ENCODE peak calls at places on chromosomes 12 and 14, in seven cellular contexts. One of them, this sample, is unnamed.

GRCh38 chr14:75234173-75234855 is 44.3 kb upstream of the FOS start:
- DNase-seq in fibroblast of lung: peak; percentile 96
- DNase-seq in tibial artery: peak; percentile 81
- DNase-seq in Peyer's patch: peak; percentile 88
- DNase-seq in heart left ventricle: peak; percentile 70
- DNase-seq in right lobe of liver: peak; percentile 71
- DNase-seq in CD4-positive, CD25-positive, alpha-beta regulatory T cell: no peak
- DNase-seq in this sample: peak; percentile 48

GRCh38 chr12:109609256-109609821 is 35.7 kb downstream of the MVK start:
- DNase-seq in CD4-positive, CD25-positive, alpha-beta regulatory T cell: no peak
- DNase-seq in Peyer's patch: no peak
- DNase-seq in right lobe of liver: no peak
- DNase-seq in fibroblast of lung: no peak
- DNase-seq in heart left ventricle: no peak
- DNase-seq in tibial artery: no peak
- DNase-seq in this sample: no peak

GRCh38 chr12:127393896-127394295 is 873.1 kb upstream of the TMEM132C start:
- DNase-seq in Peyer's patch: no peak
- DNase-seq in tibial artery: no peak
- DNase-seq in heart left ventricle: no peak
- DNase-seq in right lobe of liver: no peak
- DNase-seq in CD4-positive, CD25-positive, alpha-beta regulatory T cell: no peak
- DNase-seq in fibroblast of lung: peak; percentile 91
- DNase-seq in this sample: no peak

GRCh38 chr12:6939187-6939540 is 4.5 kb upstream of the RNU7-1 start:
- DNase-seq in tibial artery: no peak
- DNase-seq in fibroblast of lung: no peak
- DNase-seq in CD4-positive, CD25-positive, alpha-beta regulatory T cell: no peak
- DNase-seq in heart left ventricle: no peak
- DNase-seq in right lobe of liver: no peak
- DNase-seq in Peyer's patch: no peak
- DNase-seq in this sample: no peak

GRCh38 chr14:38616959-38617358 is 361.1 kb upstream of the CLEC14A start:
- DNase-seq in Peyer's patch: no peak
- DNase-seq in CD4-positive, CD25-positive, alpha-beta regulatory T cell: no peak
- DNase-seq in tibial artery: no peak
- DNase-seq in heart left ventricle: no peak
- DNase-seq in fibroblast of lung: no peak
- DNase-seq in right lobe of liver: no peak
- DNase-seq in this sample: no peak

GRCh38 chr14:99966912-99967311 is 98.3 kb upstream of the EVL start:
- DNase-seq in CD4-positive, CD25-positive, alpha-beta regulatory T cell: no peak
- DNase-seq in right lobe of liver: no peak
- DNase-seq in heart left ventricle: no peak
- DNase-seq in tibial artery: no peak
- DNase-seq in fibroblast of lung: no peak
- DNase-seq in Peyer's patch: no peak
- DNase-seq in this sample: no peak

GRCh38 chr12:19970116-19970515 is 398.2 kb upstream of the PDE3A start:
- DNase-seq in fibroblast of lung: peak; percentile 96
- DNase-seq in tibial artery: no peak
- DNase-seq in right lobe of liver: no peak
- DNase-seq in CD4-positive, CD25-positive, alpha-beta regulatory T cell: no peak
- DNase-seq in Peyer's patch: no peak
- DNase-seq in heart left ventricle: no peak
- DNase-seq in this sample: no peak

GRCh38 chr12:107558141-107558815 is 127.3 kb upstream of the PWP1 start:
- DNase-seq in Peyer's patch: no peak
- DNase-seq in right lobe of liver: no peak
- DNase-seq in tibial artery: no peak
- DNase-seq in heart left ventricle: no peak
- DNase-seq in CD4-positive, CD25-positive, alpha-beta regulatory T cell: no peak
- DNase-seq in fibroblast of lung: no peak
- DNase-seq in this sample: no peak

GRCh38 chr14:49303952-49304516 is 282.1 kb downstream of the RPS29 start:
- DNase-seq in heart left ventricle: no peak
- DNase-seq in tibial artery: no peak
- DNase-seq in fibroblast of lung: peak; percentile 42
- DNase-seq in CD4-positive, CD25-positive, alpha-beta regulatory T cell: peak; percentile 3
- DNase-seq in right lobe of liver: no peak
- DNase-seq in Peyer's patch: no peak
- DNase-seq in this sample: peak; percentile 22

GRCh38 chr14:54730156-54730961 is 163.4 kb downstream of the SAMD4A start:
- DNase-seq in fibroblast of lung: peak; percentile 72
- DNase-seq in tibial artery: no peak
- DNase-seq in CD4-positive, CD25-positive, alpha-beta regulatory T cell: peak; percentile 76
- DNase-seq in right lobe of liver: no peak
- DNase-seq in Peyer's patch: peak; percentile 68
- DNase-seq in heart left ventricle: no peak
- DNase-seq in this sample: no peak

GRCh38 chr12:8475508-8475907 is 19.7 kb downstream of the CLEC6A start:
- DNase-seq in fibroblast of lung: no peak
- DNase-seq in CD4-positive, CD25-positive, alpha-beta regulatory T cell: no peak
- DNase-seq in heart left ventricle: no peak
- DNase-seq in right lobe of liver: no peak
- DNase-seq in tibial artery: no peak
- DNase-seq in Peyer's patch: no peak
- DNase-seq in this sample: no peak

GRCh38 chr14:24432259-24433131 is 2.7 kb downstream of the KHNYN start:
- DNase-seq in tibial artery: peak; percentile 65
- DNase-seq in heart left ventricle: no peak
- DNase-seq in CD4-positive, CD25-positive, alpha-beta regulatory T cell: no peak
- DNase-seq in Peyer's patch: no peak
- DNase-seq in right lobe of liver: no peak
- DNase-seq in fibroblast of lung: no peak
- DNase-seq in this sample: no peak

GRCh38 chr14:92970233-92970625 is 47.3 kb downstream of the CHGA start:
- DNase-seq in Peyer's patch: no peak
- DNase-seq in tibial artery: no peak
- DNase-seq in CD4-positive, CD25-positive, alpha-beta regulatory T cell: no peak
- DNase-seq in right lobe of liver: no peak
- DNase-seq in fibroblast of lung: no peak
- DNase-seq in heart left ventricle: no peak
- DNase-seq in this sample: no peak

GRCh38 chr12:101566318-101566717 is 28.5 kb upstream of the MYBPC1 start:
- DNase-seq in CD4-positive, CD25-positive, alpha-beta regulatory T cell: no peak
- DNase-seq in Peyer's patch: no peak
- DNase-seq in heart left ventricle: no peak
- DNase-seq in tibial artery: no peak
- DNase-seq in fibroblast of lung: no peak
- DNase-seq in right lobe of liver: no peak
- DNase-seq in this sample: no peak

GRCh38 chr14:86321151-86321550 is 791.2 kb downstream of the FLRT2 start:
- DNase-seq in fibroblast of lung: no peak
- DNase-seq in CD4-positive, CD25-positive, alpha-beta regulatory T cell: no peak
- DNase-seq in right lobe of liver: no peak
- DNase-seq in Peyer's patch: no peak
- DNase-seq in tibial artery: no peak
- DNase-seq in heart left ventricle: no peak
- DNase-seq in this sample: no peak

GRCh38 chr12:104372721-104373335 is 69.3 kb downstream of the EID3 start:
- DNase-seq in tibial artery: no peak
- DNase-seq in heart left ventricle: no peak
- DNase-seq in CD4-positive, CD25-positive, alpha-beta regulatory T cell: no peak
- DNase-seq in fibroblast of lung: no peak
- DNase-seq in right lobe of liver: no peak
- DNase-seq in Peyer's patch: no peak
- DNase-seq in this sample: no peak

GRCh38 chr12:104370989-104371870 is 67.7 kb downstream of the EID3 start:
- DNase-seq in heart left ventricle: no peak
- DNase-seq in tibial artery: no peak
- DNase-seq in Peyer's patch: no peak
- DNase-seq in right lobe of liver: no peak
- DNase-seq in CD4-positive, CD25-positive, alpha-beta regulatory T cell: no peak
- DNase-seq in fibroblast of lung: peak; percentile 80
- DNase-seq in this sample: no peak

GRCh38 chr12:104374071-104374470 is 70.5 kb downstream of the EID3 start:
- DNase-seq in fibroblast of lung: no peak
- DNase-seq in heart left ventricle: no peak
- DNase-seq in Peyer's patch: no peak
- DNase-seq in tibial artery: no peak
- DNase-seq in CD4-positive, CD25-positive, alpha-beta regulatory T cell: no peak
- DNase-seq in right lobe of liver: no peak
- DNase-seq in this sample: no peak

GRCh38 chr12:104369708-104370107 is 66.2 kb downstream of the EID3 start:
- DNase-seq in CD4-positive, CD25-positive, alpha-beta regulatory T cell: no peak
- DNase-seq in right lobe of liver: no peak
- DNase-seq in Peyer's patch: no peak
- DNase-seq in fibroblast of lung: no peak
- DNase-seq in heart left ventricle: no peak
- DNase-seq in tibial artery: no peak
- DNase-seq in this sample: no peak

GRCh38 chr12:104372048-104372720 is 68.6 kb downstream of the EID3 start:
- DNase-seq in heart left ventricle: no peak
- DNase-seq in CD4-positive, CD25-positive, alpha-beta regulatory T cell: peak; percentile 61
- DNase-seq in tibial artery: no peak
- DNase-seq in right lobe of liver: no peak
- DNase-seq in Peyer's patch: no peak
- DNase-seq in fibroblast of lung: peak; percentile 33
- DNase-seq in this sample: no peak
- H3K27ac ChIP-seq in heart left ventricle: no peak overlapping the region
- H3K27ac ChIP-seq in CD4-positive, CD25-positive, alpha-beta regulatory T cell: no peak overlapping the region
- H3K27ac ChIP-seq in tibial artery: no peak overlapping the region
- H3K27ac ChIP-seq in right lobe of liver: no peak overlapping the region
- H3K27ac ChIP-seq in Peyer's patch: no peak overlapping the region
- H3K27ac ChIP-seq in fibroblast of lung: no peak overlapping the region
- H3K27ac ChIP-seq in this sample: no peak overlapping the region

GRCh38 chr14:68822964-68823363 is 30.1 kb upstream of the ZFP36L1 start:
- DNase-seq in tibial artery: no peak
- DNase-seq in CD4-positive, CD25-positive, alpha-beta regulatory T cell: no peak
- DNase-seq in Peyer's patch: peak; percentile 36
- DNase-seq in right lobe of liver: no peak
- DNase-seq in heart left ventricle: no peak
- DNase-seq in fibroblast of lung: no peak
- DNase-seq in this sample: no peak

GRCh38 chr14:68820999-68821683 is 28.3 kb upstream of the ZFP36L1 start:
- DNase-seq in tibial artery: no peak
- DNase-seq in Peyer's patch: peak; percentile 47
- DNase-seq in right lobe of liver: peak; percentile 95
- DNase-seq in fibroblast of lung: no peak
- DNase-seq in CD4-positive, CD25-positive, alpha-beta regulatory T cell: no peak
- DNase-seq in heart left ventricle: no peak
- DNase-seq in this sample: no peak

GRCh38 chr14:68820536-68820935 is 27.7 kb upstream of the ZFP36L1 start:
- DNase-seq in Peyer's patch: peak; percentile 50
- DNase-seq in CD4-positive, CD25-positive, alpha-beta regulatory T cell: peak; percentile 70
- DNase-seq in tibial artery: no peak
- DNase-seq in right lobe of liver: no peak
- DNase-seq in fibroblast of lung: no peak
- DNase-seq in heart left ventricle: no peak
- DNase-seq in this sample: no peak

GRCh38 chr14:68823434-68824206 is 30.8 kb upstream of the ZFP36L1 start:
- DNase-seq in tibial artery: no peak
- DNase-seq in fibroblast of lung: no peak
- DNase-seq in CD4-positive, CD25-positive, alpha-beta regulatory T cell: no peak
- DNase-seq in right lobe of liver: peak; percentile 97
- DNase-seq in heart left ventricle: no peak
- DNase-seq in Peyer's patch: peak; percentile 39
- DNase-seq in this sample: no peak

GRCh38 chr14:68822132-68822651 is 29.3 kb upstream of the ZFP36L1 start:
- DNase-seq in heart left ventricle: no peak
- DNase-seq in tibial artery: no peak
- DNase-seq in Peyer's patch: peak; percentile 47
- DNase-seq in CD4-positive, CD25-positive, alpha-beta regulatory T cell: peak; percentile 53
- DNase-seq in fibroblast of lung: no peak
- DNase-seq in right lobe of liver: no peak
- DNase-seq in this sample: no peak
- H3K4me1 ChIP-seq in heart left ventricle: peaks cover 8% of the 10 kb centered on the region
- H3K4me1 ChIP-seq in tibial artery: no peaks in the 10 kb centered on the region
- H3K4me1 ChIP-seq in Peyer's patch: peaks cover 22% of the 10 kb centered on the region
- H3K4me1 ChIP-seq in CD4-positive, CD25-positive, alpha-beta regulatory T cell: peaks cover 40% of the 10 kb centered on the region
- H3K4me1 ChIP-seq in fibroblast of lung: peaks cover 3% of the 10 kb centered on the region
- H3K4me1 ChIP-seq in right lobe of liver: peaks cover 7% of the 10 kb centered on the region
- H3K4me1 ChIP-seq in this sample: no peaks in the 10 kb centered on the region

DNA sequence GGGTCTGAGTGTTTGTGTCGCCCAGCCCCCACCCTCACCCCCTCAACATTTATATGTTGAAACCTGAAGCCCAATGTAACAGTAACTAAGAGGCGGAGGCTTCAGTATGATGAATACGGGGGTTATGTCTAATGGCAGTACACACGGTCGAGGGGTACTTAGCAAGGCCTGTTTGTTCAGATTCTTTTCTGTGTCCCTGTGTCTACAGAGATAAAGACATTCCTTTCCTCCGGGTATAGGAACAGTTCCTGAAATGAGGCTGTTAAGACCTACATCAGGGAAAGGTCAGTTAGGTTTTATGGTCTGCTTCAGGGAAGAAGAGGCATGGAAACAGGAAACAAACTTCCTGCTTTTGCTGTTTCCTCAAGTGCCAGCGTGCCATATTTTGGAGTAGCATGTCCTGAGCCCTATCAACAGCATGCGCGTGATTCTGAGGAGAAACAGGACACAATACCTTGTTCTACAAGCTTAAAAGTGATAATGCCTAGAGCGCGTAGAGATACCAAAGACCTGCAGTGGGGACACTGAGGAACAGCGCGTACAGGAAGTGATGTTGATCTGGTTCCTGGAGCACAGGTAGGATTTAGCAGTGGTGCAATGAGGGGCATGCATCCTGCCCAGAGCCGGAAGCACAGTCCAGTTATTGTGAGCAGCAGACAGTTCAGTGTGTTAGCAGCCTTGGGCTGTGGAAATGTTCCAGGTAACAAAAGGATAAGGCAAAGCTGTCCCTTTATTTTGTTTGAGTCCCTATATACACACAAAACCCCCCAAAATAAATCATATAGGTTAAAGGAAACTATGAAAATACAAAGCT is 47.2 kb downstream of the FGD4 start:
- DNase-seq in heart left ventricle: no peak
- DNase-seq in fibroblast of lung: no peak
- DNase-seq in CD4-positive, CD25-positive, alpha-beta regulatory T cell: no peak
- DNase-seq in right lobe of liver: no peak
- DNase-seq in tibial artery: no peak
- DNase-seq in Peyer's patch: no peak
- DNase-seq in this sample: no peak
- H3K27ac ChIP-seq in heart left ventricle: no peak overlapping the region
- H3K27ac ChIP-seq in fibroblast of lung: no peak overlapping the region
- H3K27ac ChIP-seq in CD4-positive, CD25-positive, alpha-beta regulatory T cell: no peak overlapping the region
- H3K27ac ChIP-seq in right lobe of liver: no peak overlapping the region
- H3K27ac ChIP-seq in tibial artery: no peak overlapping the region
- H3K27ac ChIP-seq in Peyer's patch: peak overlapping the region; percentile 13
- H3K27ac ChIP-seq in this sample: no peak overlapping the region

GRCh38 chr12:104340917-104341611 is 37.5 kb downstream of the EID3 start:
- DNase-seq in right lobe of liver: no peak
- DNase-seq in tibial artery: no peak
- DNase-seq in Peyer's patch: no peak
- DNase-seq in CD4-positive, CD25-positive, alpha-beta regulatory T cell: no peak
- DNase-seq in fibroblast of lung: no peak
- DNase-seq in heart left ventricle: no peak
- DNase-seq in this sample: no peak

GRCh38 chr12:104337030-104337558 is 33.6 kb downstream of the EID3 start:
- DNase-seq in heart left ventricle: no peak
- DNase-seq in tibial artery: no peak
- DNase-seq in fibroblast of lung: no peak
- DNase-seq in CD4-positive, CD25-positive, alpha-beta regulatory T cell: no peak
- DNase-seq in Peyer's patch: no peak
- DNase-seq in right lobe of liver: no peak
- DNase-seq in this sample: no peak

GRCh38 chr12:104342147-104342546 is 38.6 kb downstream of the EID3 start:
- DNase-seq in fibroblast of lung: no peak
- DNase-seq in heart left ventricle: no peak
- DNase-seq in CD4-positive, CD25-positive, alpha-beta regulatory T cell: no peak
- DNase-seq in Peyer's patch: no peak
- DNase-seq in tibial artery: no peak
- DNase-seq in right lobe of liver: no peak
- DNase-seq in this sample: no peak

GRCh38 chr12:104340177-104340576 is 36.6 kb downstream of the EID3 start:
- DNase-seq in heart left ventricle: no peak
- DNase-seq in Peyer's patch: no peak
- DNase-seq in CD4-positive, CD25-positive, alpha-beta regulatory T cell: no peak
- DNase-seq in right lobe of liver: no peak
- DNase-seq in fibroblast of lung: peak; percentile 67
- DNase-seq in tibial artery: no peak
- DNase-seq in this sample: no peak

GRCh38 chr12:104339663-104340062 is 36.1 kb downstream of the EID3 start:
- DNase-seq in CD4-positive, CD25-positive, alpha-beta regulatory T cell: no peak
- DNase-seq in Peyer's patch: no peak
- DNase-seq in fibroblast of lung: peak; percentile 64
- DNase-seq in right lobe of liver: no peak
- DNase-seq in tibial artery: no peak
- DNase-seq in heart left ventricle: no peak
- DNase-seq in this sample: no peak
- H3K4me1 ChIP-seq in CD4-positive, CD25-positive, alpha-beta regulatory T cell: no peaks in the 10 kb centered on the region
- H3K4me1 ChIP-seq in Peyer's patch: no peaks in the 10 kb centered on the region
- H3K4me1 ChIP-seq in fibroblast of lung: no peaks in the 10 kb centered on the region
- H3K4me1 ChIP-seq in right lobe of liver: no peaks in the 10 kb centered on the region
- H3K4me1 ChIP-seq in tibial artery: no peaks in the 10 kb centered on the region
- H3K4me1 ChIP-seq in heart left ventricle: peaks cover 8% of the 10 kb centered on the region
- H3K4me1 ChIP-seq in this sample: no peaks in the 10 kb centered on the region

This sample was measured in colonic mucosa.